ENCODE peak calls at places on chromosomes 11 and 22, in six cellular contexts. J is SJCRH30, Q is ovary, N is stomach, I is HAP-1, K is PC-3. P is an unnamed sample.

GRCh38 chr11:14183973-14184372 is 175.0 kb downstream of the RRAS2 start:
- DNase-seq in N (no peak), J (no peak), Q (no peak), I (no peak), K (no peak), P (no peak)

GRCh38 chr11:126138636-126139540 is 72.6 kb downstream of the RPUSD4 start:
- DNase-seq in K (no peak), I (no peak), J (peak; percentile 71), N (no peak), Q (peak; percentile 71), P (no peak)

GRCh38 chr11:12690663-12691062 is 16.4 kb downstream of the TEAD1 start:
- DNase-seq in K (no peak), J (no peak), I (no peak), N (no peak), Q (no peak), P (no peak)

GRCh38 chr11:45798793-45799441 is 6.0 kb upstream of the SLC35C1 start:
- DNase-seq in K (no peak), N (peak; percentile 25), I (no peak), J (no peak), Q (no peak), P (peak; percentile 88)

GRCh38 chr11:520428-521178 is 13.6 kb upstream of the RNH1 start:
- DNase-seq in N (no peak), K (no peak), Q (no peak), J (no peak), I (no peak), P (no peak)

GRCh38 chr11:469684-470667 is 19.9 kb downstream of the PTDSS2 start:
- DNase-seq in K (peak; percentile 34), Q (peak; percentile 70), J (no peak), N (peak; percentile 63), I (no peak), P (peak; percentile 77)

GRCh38 chr11:72813740-72814138 is 472 bp upstream of the ATG16L2 start:
- DNase-seq in I (no peak), K (peak; percentile 81), Q (no peak), N (peak; percentile 85), J (peak; percentile 80), P (peak; percentile 88)

GRCh38 chr11:6443269-6444003 is 2.6 kb upstream of the HPX start:
- DNase-seq in K (peak; percentile 58), N (peak; percentile 63), I (peak; percentile 43), J (peak; percentile 41), Q (peak; percentile 47), P (peak; percentile 72)

GRCh38 chr11:19976281-19976941 is 183.9 kb downstream of the DBX1 start:
- DNase-seq in J (no peak), K (no peak), N (no peak), Q (no peak), I (no peak), P (no peak)

GRCh38 chr22:38751422-38752346 is 4.1 kb downstream of the SUN2 start:
- DNase-seq in K (no peak), J (peak; percentile 95), Q (no peak), I (no peak), N (peak; percentile 63), P (no peak)

GRCh38 chr11:61579398-61580291 is 1.2 kb downstream of the SYT7 start:
- DNase-seq in K (no peak), J (no peak), Q (no peak), N (no peak), I (no peak), P (no peak)

GRCh38 chr11:129115652-129116585 is 76.2 kb downstream of the ARHGAP32 start:
- DNase-seq in K (peak; percentile 80), Q (no peak), N (no peak), I (no peak), J (no peak), P (no peak)

GRCh38 chr11:104908186-104908531 is 9.9 kb upstream of the CASP12 start:
- DNase-seq in K (no peak), Q (no peak), J (no peak), N (no peak), I (no peak), P (no peak)

GRCh38 chr11:1516273-1517067 is 29.9 kb upstream of the MOB2 start:
- DNase-seq in I (no peak), J (no peak), K (peak; percentile 13), Q (peak; percentile 13), N (no peak), P (no peak)

GRCh38 chr22:38244106-38244505 is 28.7 kb downstream of the TMEM184B start:
- DNase-seq in Q (no peak), N (no peak), K (no peak), I (no peak), J (no peak), P (no peak)

GRCh38 chr22:46038516-46039430 is 61.8 kb upstream of the WNT7B start:
- DNase-seq in J (no peak), K (no peak), N (no peak), Q (peak; percentile 43), I (peak; percentile 68), P (no peak)

GRCh38 chr11:130211144-130211543 is 51.6 kb downstream of the ST14 start:
- DNase-seq in J (no peak), I (no peak), K (no peak), N (no peak), Q (no peak), P (peak; percentile 27)
- H3K27me3 ChIP-seq in J (peaks cover 21% of the 10 kb centered on the region), I (no peaks in the 10 kb centered on the region), K (no peaks in the 10 kb centered on the region), N (no peaks in the 10 kb centered on the region), Q (no peaks in the 10 kb centered on the region), P (no peaks in the 10 kb centered on the region)

DNA sequence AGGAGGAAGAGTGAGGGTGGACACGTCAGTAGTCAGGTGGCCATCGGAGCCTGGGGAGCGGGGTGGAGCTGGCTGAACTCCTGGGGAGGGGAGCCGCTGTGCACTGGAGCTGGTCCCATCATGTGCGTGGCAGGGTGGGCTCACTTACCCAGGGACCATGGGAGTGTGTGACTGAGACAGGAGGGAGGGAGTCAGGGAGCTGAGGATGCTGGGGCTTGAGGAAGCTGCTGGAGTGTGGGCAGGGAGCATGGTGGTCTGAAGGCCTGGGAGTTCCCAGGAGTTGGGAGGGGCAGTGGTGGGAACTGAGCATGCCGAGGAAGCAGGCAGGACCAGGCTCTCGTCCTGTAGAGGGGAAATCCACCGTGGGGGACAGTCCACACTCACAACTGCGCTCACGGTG is 18.0 kb downstream of the CLDN5 start:
- DNase-seq in Q (no peak), I (no peak), N (no peak), J (no peak), K (no peak), P (no peak)
- H3K36me3 ChIP-seq in Q (no peaks in the 10 kb centered on the region), I (peaks cover 57% of the 10 kb centered on the region), N (no peaks in the 10 kb centered on the region), J (peaks cover 23% of the 10 kb centered on the region), K (no peaks in the 10 kb centered on the region), P (no peaks in the 10 kb centered on the region)

DNA sequence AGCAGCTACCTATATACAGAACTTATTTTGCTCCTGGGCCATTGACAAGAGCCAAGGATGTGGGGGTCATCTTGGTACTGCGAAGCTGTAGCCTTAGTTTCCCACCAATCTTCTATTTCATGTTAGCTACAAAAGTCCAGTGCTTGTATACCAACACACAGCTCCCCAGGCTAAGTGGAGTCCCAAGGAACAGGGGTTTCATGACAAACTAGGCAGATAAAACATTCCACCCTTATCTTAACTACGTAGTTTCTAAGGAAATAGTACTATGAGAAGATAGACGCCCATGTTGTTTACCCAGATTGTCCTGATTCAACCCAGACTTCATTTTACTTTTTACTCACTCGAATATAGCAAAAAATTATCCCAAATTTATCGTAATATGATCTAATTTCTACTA is 218.5 kb downstream of the DYNC2H1 start:
- DNase-seq in Q (no peak), N (no peak), I (no peak), J (no peak), K (no peak), P (no peak)
- H3K27me3 ChIP-seq in Q (no peaks in the 10 kb centered on the region), N (no peaks in the 10 kb centered on the region), I (no peaks in the 10 kb centered on the region), J (no peaks in the 10 kb centered on the region), K (no peaks in the 10 kb centered on the region), P (no peaks in the 10 kb centered on the region)

GRCh38 chr22:40352763-40353162 is 6.5 kb downstream of the ADSL start:
- DNase-seq in K (no peak), I (no peak), Q (no peak), J (no peak), N (no peak), P (no peak)
- H3K36me3 ChIP-seq in K (peaks cover 16% of the 10 kb centered on the region), I (peaks cover 84% of the 10 kb centered on the region), Q (no peaks in the 10 kb centered on the region), J (peaks cover 51% of the 10 kb centered on the region), N (peaks cover 95% of the 10 kb centered on the region), P (peaks cover 42% of the 10 kb centered on the region)

GRCh38 chr11:70070736-70071135 is 7.4 kb upstream of the ANO1 start:
- DNase-seq in K (no peak), N (peak; percentile 20), Q (no peak), I (no peak), J (no peak), P (peak; percentile 36)
- H3K27me3 ChIP-seq in K (no peaks in the 10 kb centered on the region), N (no peaks in the 10 kb centered on the region), Q (no peaks in the 10 kb centered on the region), I (peaks cover 55% of the 10 kb centered on the region), J (peaks cover 10% of the 10 kb centered on the region), P (no peaks in the 10 kb centered on the region)

DNA sequence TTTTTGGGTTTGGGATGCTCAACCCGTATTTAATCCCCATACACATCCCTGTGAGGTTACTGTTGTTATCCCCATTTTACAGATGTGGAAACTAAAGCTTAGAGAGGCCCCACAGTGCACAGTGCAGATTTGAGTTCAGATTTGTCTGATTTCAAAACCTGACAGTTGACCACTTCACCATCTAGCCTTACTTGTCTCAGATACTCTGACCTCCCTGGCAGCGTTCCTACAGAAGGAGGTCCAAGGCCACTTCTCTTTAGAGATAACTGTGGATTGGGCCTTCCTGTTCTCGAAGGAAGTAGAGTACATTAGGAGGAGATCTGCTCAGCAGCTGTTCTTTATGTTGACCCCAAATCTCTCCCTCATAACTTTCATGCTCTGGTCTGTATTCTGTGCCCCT is 46.7 kb upstream of the CTTN start:
- DNase-seq in Q (no peak), I (no peak), K (no peak), J (no peak), N (no peak), P (no peak)
- H3K36me3 ChIP-seq in Q (no peaks in the 10 kb centered on the region), I (peaks cover 40% of the 10 kb centered on the region), K (peaks cover 63% of the 10 kb centered on the region), J (peaks cover 17% of the 10 kb centered on the region), N (peaks cover 82% of the 10 kb centered on the region), P (peaks cover 2% of the 10 kb centered on the region)

GRCh38 chr11:116499396-116500001 is 273.3 kb downstream of the BUD13 start:
- DNase-seq in J (peak; percentile 49), K (peak; percentile 69), N (peak; percentile 76), I (peak; percentile 77), Q (peak; percentile 45), P (peak; percentile 54)

GRCh38 chr11:116501728-116502127 is 271.1 kb downstream of the BUD13 start:
- DNase-seq in J (no peak), Q (no peak), K (no peak), I (peak; percentile 65), N (no peak), P (no peak)

GRCh38 chr11:116500002-116500832 is 272.6 kb downstream of the BUD13 start:
- DNase-seq in K (no peak), I (no peak), N (no peak), Q (no peak), J (no peak), P (no peak)

GRCh38 chr11:116500833-116501622 is 271.8 kb downstream of the BUD13 start:
- DNase-seq in Q (no peak), K (no peak), I (peak; percentile 28), J (no peak), N (no peak), P (no peak)

GRCh38 chr11:116498161-116498560 is 274.6 kb downstream of the BUD13 start:
- DNase-seq in I (no peak), Q (no peak), J (no peak), K (no peak), N (no peak), P (no peak)
- H3K27me3 ChIP-seq in I (no peaks in the 10 kb centered on the region), Q (no peaks in the 10 kb centered on the region), J (no peaks in the 10 kb centered on the region), K (peaks cover 57% of the 10 kb centered on the region), N (peaks cover 8% of the 10 kb centered on the region), P (no peaks in the 10 kb centered on the region)

GRCh38 chr11:56911312-56911711 is 77.4 kb upstream of the OR5AK2 start:
- DNase-seq in I (no peak), J (no peak), Q (no peak), N (no peak), K (peak; percentile 58), P (no peak)
- H3K36me3 ChIP-seq in I (no peaks in the 10 kb centered on the region), J (no peaks in the 10 kb centered on the region), Q (no peaks in the 10 kb centered on the region), N (no peaks in the 10 kb centered on the region), K (no peaks in the 10 kb centered on the region), P (no peaks in the 10 kb centered on the region)